ENCODE peak calls at places on chromosomes 4 and X, in ten cellular contexts. L, B, Z, R, Q, P, T, F, V and M are unnamed samples.

GRCh38 chr4:2277956-2278355 is 16.0 kb upstream of the MXD4 start:
- DNase-seq in R (no peak), L (no peak), Z (no peak), B (no peak), F (no peak), T (no peak), P (no peak), Q (peak), V (no peak), M (no peak)

GRCh38 chr4:15542795-15543194 is 73.1 kb downstream of the CC2D2A start:
- DNase-seq in T (no peak), V (no peak), L (no peak), B (no peak), Z (no peak), P (no peak), R (no peak), Q (no peak), F (no peak), M (no peak)

GRCh38 chrX:9467181-9467580 is 2.3 kb downstream of the TBL1X start:
- DNase-seq in L (no peak), B (no peak), T (no peak), R (no peak), Z (no peak), V (no peak), P (no peak), Q (no peak), F (no peak), M (no peak)

GRCh38 chr4:56215138-56215793 is 172.0 kb downstream of the AASDH start:
- DNase-seq in Z (no peak), L (no peak), B (no peak), F (no peak), Q (no peak), P (no peak), R (no peak), V (no peak), T (no peak), M (no peak)

GRCh38 chrX:152927858-152928760 is 30.2 kb downstream of the ZNF185 start:
- DNase-seq in P (no peak), F (no peak), R (no peak), L (no peak), Q (no peak), V (no peak), Z (no peak), B (no peak), T (no peak), M (no peak)

GRCh38 chrX:118179718-118180117 is 63.1 kb upstream of the KLHL13 start:
- DNase-seq in Z (no peak), P (no peak), Q (no peak), L (no peak), B (no peak), R (no peak), F (no peak), T (no peak), V (no peak), M (no peak)

GRCh38 chr4:142719854-142720541 is 126.1 kb downstream of the INPP4B start:
- DNase-seq in T (peak), B (no peak), Z (no peak), L (no peak), V (no peak), Q (peak), P (peak), F (no peak), R (no peak), M (no peak)

GRCh38 chr4:41256740-41257256 is at the start of gene UCHL1:
- DNase-seq in B (peak), L (peak), R (peak), T (peak), P (peak), Z (no peak), V (peak), F (no peak), Q (peak), M (peak)

GRCh38 chr4:19054916-19055315 is 1033.4 kb upstream of the LCORL start:
- DNase-seq in B (no peak), R (no peak), V (no peak), P (no peak), F (no peak), T (no peak), L (no peak), Q (no peak), Z (no peak), M (no peak)

GRCh38 chr4:19047481-19047880 is 1025.9 kb upstream of the LCORL start:
- DNase-seq in P (no peak), L (no peak), R (no peak), T (no peak), Z (no peak), B (no peak), Q (no peak), F (no peak), V (no peak), M (no peak)

DNA sequence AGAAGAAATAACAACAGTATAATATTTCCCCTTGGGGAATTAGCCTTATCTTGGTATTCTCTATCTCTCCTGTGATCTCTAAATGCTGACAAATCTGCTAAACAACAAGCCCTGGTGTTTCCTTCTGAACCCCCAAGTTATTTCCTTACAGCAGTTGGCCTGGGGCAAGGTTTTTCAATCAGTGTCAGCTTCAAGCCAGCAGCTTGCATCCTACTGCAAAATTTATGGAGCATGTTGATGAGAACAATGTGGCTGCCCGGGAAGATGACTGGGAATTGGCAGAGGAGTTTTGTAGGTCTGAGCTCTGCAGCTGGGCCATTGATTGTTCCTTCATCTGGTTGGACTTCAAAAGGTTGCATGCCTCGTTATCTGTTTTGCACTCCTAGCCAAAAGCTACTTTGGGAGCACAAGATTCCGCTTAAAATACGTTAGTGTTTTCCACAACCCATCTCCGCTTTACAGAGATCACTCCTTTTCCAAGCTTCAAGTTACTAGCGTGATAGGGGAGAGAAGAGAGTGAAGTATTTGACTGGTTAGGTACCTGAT is 1030.3 kb upstream of the LCORL start:
- DNase-seq in V (no peak), T (no peak), L (no peak), P (no peak), B (no peak), R (no peak), Q (no peak), Z (no peak), F (no peak), M (no peak)
- TF ChIP-seq CTCF in V (no peak), T (no peak), L (no peak), P (no peak), B (no peak), R (no peak), Q (no peak), Z (no peak), F (no peak), M (no peak)

DNA sequence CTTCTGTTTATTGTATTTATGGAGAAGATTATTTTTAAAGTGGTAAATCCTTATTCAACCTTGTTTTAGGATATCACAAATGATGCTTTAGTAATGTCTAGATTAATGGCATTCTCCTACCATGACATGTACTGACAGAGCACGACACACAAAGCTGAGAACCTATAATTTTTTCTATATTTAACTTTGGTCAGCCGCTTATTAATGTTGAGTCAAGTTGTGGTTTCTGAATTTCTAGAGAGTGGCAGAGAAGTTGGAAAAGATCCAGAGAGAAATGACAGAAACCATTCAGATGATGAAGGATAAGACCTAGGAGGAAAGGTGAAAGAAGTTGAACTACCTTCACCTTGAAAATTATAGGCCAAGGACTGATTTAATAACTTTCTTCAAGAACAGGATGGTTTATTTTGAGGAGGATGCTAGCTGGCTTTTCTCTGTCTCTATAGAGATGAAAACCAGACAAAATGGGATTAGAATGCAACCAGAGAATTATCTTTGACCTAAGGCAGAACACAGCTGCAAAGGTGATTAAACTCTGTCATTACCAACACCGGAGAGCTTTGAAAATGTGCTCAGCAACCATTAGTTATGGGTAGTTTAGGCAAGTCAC is 62.6 kb upstream of the TSPAN5 start:
- DNase-seq in V (no peak), T (peak), P (peak), B (no peak), L (no peak), Z (no peak), Q (peak), F (no peak), R (no peak), M (no peak)
- TF ChIP-seq CTCF in V (no peak), T (no peak), P (no peak), B (no peak), L (no peak), Z (no peak), Q (no peak), F (no peak), R (no peak), M (no peak)

GRCh38 chr4:108044951-108045686 is 55.4 kb downstream of the HADH start:
- DNase-seq in B (no peak), F (no peak), Q (no peak), L (no peak), P (no peak), R (no peak), T (peak), Z (no peak), V (no peak), M (no peak)
- TF ChIP-seq CTCF in B (no peak), F (no peak), Q (no peak), L (no peak), P (no peak), R (no peak), T (no peak), Z (no peak), V (no peak), M (no peak)

GRCh38 chrX:112048707-112049106 is 33.9 kb downstream of the TRPC5 start:
- DNase-seq in R (no peak), P (no peak), F (peak), Z (no peak), Q (no peak), B (no peak), T (no peak), V (no peak), L (no peak), M (no peak)

GRCh38 chrX:112043997-112044396 is 38.6 kb downstream of the TRPC5 start:
- DNase-seq in Z (no peak), F (no peak), P (peak), V (no peak), B (no peak), T (no peak), R (no peak), Q (peak), L (no peak), M (no peak)
- TF ChIP-seq CTCF in Z (peak), F (peak), P (peak), V (peak), B (no peak), T (no peak), R (no peak), Q (no peak), L (peak), M (peak)

GRCh38 chrX:40501456-40501855 is 79.3 kb upstream of the ATP6AP2 start:
- DNase-seq in B (no peak), Z (no peak), Q (no peak), T (no peak), L (no peak), R (no peak), P (no peak), F (no peak), V (no peak), M (no peak)

GRCh38 chrX:40495659-40496058 is 85.1 kb upstream of the ATP6AP2 start:
- DNase-seq in R (no peak), B (no peak), Z (no peak), T (no peak), V (no peak), L (no peak), Q (no peak), P (no peak), F (no peak), M (no peak)

GRCh38 chrX:40502688-40503087 is 78.1 kb upstream of the ATP6AP2 start:
- DNase-seq in F (no peak), Q (no peak), R (no peak), L (no peak), B (no peak), Z (no peak), T (no peak), P (no peak), V (no peak), M (no peak)

DNA sequence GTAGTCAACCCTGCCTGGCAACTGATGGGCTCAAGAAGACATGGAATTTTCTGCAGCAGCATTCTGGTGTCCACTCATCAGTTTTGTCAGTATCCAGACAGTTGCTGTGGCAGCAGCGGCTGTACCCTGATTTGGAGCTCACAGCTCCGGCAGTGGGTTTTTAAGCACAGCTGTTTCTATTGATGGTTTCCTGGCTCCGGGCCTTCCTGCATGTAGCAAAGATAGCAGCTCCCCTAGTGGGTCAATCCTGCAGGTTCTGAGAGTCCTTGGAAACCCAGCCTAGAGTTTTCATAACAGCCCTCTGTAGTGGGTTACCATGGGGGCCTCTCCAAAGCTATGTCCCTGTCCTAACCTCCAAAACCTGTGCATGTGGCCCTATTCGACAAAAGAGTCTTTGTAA is 84.0 kb upstream of the ATP6AP2 start:
- DNase-seq in V (no peak), Z (no peak), R (no peak), P (peak), F (no peak), L (no peak), T (peak), B (no peak), Q (peak), M (no peak)
- TF ChIP-seq CTCF in V (peak), Z (no peak), R (no peak), P (no peak), F (no peak), L (peak), T (peak), B (no peak), Q (peak), M (peak)

GRCh38 chrX:30822068-30822671 is 66.9 kb downstream of the TAB3 start:
- DNase-seq in Q (peak), L (no peak), R (no peak), B (no peak), F (no peak), V (no peak), P (no peak), Z (no peak), T (no peak), M (no peak)
- TF ChIP-seq CTCF in Q (peak), L (peak), R (no peak), B (no peak), F (peak), V (peak), P (peak), Z (no peak), T (no peak), M (peak)

DNA sequence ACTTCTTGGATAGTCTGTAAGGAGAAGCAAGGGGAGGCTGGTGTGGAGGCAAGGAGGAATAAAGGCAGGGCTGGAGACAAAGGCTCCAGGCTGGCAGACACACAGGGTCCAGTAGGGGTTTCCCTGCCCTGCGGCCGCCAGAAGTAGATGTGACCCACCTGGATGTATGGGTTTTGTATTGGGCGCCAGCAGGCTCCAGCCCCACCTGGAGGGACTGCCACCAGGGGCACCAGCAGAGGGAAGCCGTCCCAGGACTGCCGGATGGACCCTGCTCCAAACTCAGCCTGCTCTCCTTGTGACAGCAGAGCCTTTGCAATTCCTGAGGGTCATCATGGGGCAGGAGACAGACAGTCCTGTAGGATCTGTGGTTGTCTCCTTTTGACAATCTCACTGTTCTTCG is 52.7 kb downstream of the MGST2 start:
- DNase-seq in P (no peak), R (no peak), Z (no peak), F (no peak), T (no peak), B (no peak), V (no peak), L (no peak), Q (no peak), M (no peak)
- TF ChIP-seq CTCF in P (no peak), R (no peak), Z (no peak), F (no peak), T (no peak), B (no peak), V (no peak), L (no peak), Q (no peak), M (no peak)

GRCh38 chrX:39201305-39201990 is 400.2 kb downstream of the MID1IP1 start:
- DNase-seq in F (no peak), Z (no peak), R (no peak), B (no peak), P (no peak), Q (peak), V (no peak), T (peak), L (no peak), M (no peak)

GRCh38 chrX:39199429-39199828 is 398.2 kb downstream of the MID1IP1 start:
- DNase-seq in T (no peak), F (no peak), Q (no peak), P (no peak), R (no peak), L (no peak), Z (no peak), V (no peak), B (no peak), M (no peak)

GRCh38 chrX:39194673-39195072 is 393.4 kb downstream of the MID1IP1 start:
- DNase-seq in P (no peak), T (no peak), L (no peak), Q (no peak), R (no peak), Z (no peak), V (no peak), B (no peak), F (no peak), M (no peak)

GRCh38 chrX:39195156-39195555 is 393.9 kb downstream of the MID1IP1 start:
- DNase-seq in Q (no peak), B (no peak), L (no peak), P (no peak), T (no peak), R (no peak), F (no peak), V (no peak), Z (no peak), M (peak)

GRCh38 chrX:39196192-39197102 is 395.2 kb downstream of the MID1IP1 start:
- DNase-seq in R (peak), L (no peak), F (no peak), B (no peak), Q (peak), T (peak), V (no peak), Z (no peak), P (peak), M (no peak)
- TF ChIP-seq CTCF in R (no peak), L (no peak), F (no peak), B (no peak), Q (no peak), T (no peak), V (no peak), Z (no peak), P (no peak), M (no peak)

GRCh38 chr4:185457136-185457535 is 14.4 kb downstream of the CCDC110 start:
- DNase-seq in F (no peak), P (no peak), B (no peak), T (no peak), Q (no peak), R (no peak), L (no peak), V (no peak), Z (no peak), M (no peak)
- TF ChIP-seq CTCF in F (no peak), P (no peak), B (no peak), T (no peak), Q (peak), R (no peak), L (no peak), V (no peak), Z (no peak), M (no peak)